ENCODE peak calls at places on chromosomes 12 and 14, in five cellular contexts. S is fibroblast of the aortic adventitia, U is suprapubic skin, H is nephron progenitor cell, E is A549. A is an unnamed sample.
A peak's percentile ranks its signal among the peaks of the same experiment; 100 is the strongest.

GRCh38 chr12:82019533-82019932 is 260.4 kb upstream of the PPFIA2 start:
- DNase-seq in E (no peak), U (no peak), S (peak; percentile 24), H (no peak), A (no peak)

GRCh38 chr14:69615471-69616407 is 4.3 kb downstream of the SUSD6 start:
- DNase-seq in E (no peak), H (no peak), S (peak; percentile 87), U (no peak), A (no peak)

GRCh38 chr12:52395761-52396434 is 10.2 kb downstream of the KRT82 start:
- DNase-seq in H (peak; percentile 29), U (peak; percentile 66), E (peak; percentile 43), S (peak; percentile 8), A (no peak)

GRCh38 chr14:68774771-68775613 is 17.9 kb downstream of the ZFP36L1 start:
- DNase-seq in S (peak; percentile 80), E (no peak), U (peak; percentile 27), H (no peak), A (no peak)

GRCh38 chr12:66403746-66404145 is 101.5 kb downstream of the HELB start:
- DNase-seq in S (no peak), E (no peak), U (no peak), H (no peak), A (no peak)

GRCh38 chr12:6978188-6978986 is 7.7 kb downstream of the EMG1 start:
- DNase-seq in U (no peak), S (no peak), H (no peak), E (no peak), A (no peak)

GRCh38 chr14:63470877-63471565 is 72.2 kb downstream of the PPP2R5E start:
- DNase-seq in H (no peak), U (no peak), E (peak; percentile 64), S (peak; percentile 81), A (no peak)

GRCh38 chr14:65850429-65851145 is 438.1 kb downstream of the FUT8 start:
- DNase-seq in H (no peak), U (no peak), S (no peak), E (no peak), A (no peak)

GRCh38 chr14:97838986-97839385 is 1041.8 kb downstream of the VRK1 start:
- DNase-seq in E (no peak), S (no peak), H (no peak), U (no peak), A (no peak)

GRCh38 chr12:53251477-53252348 is 16.4 kb upstream of the ESPL1 start:
- DNase-seq in U (peak; percentile 86), E (peak; percentile 87), S (peak; percentile 73), H (peak; percentile 88), A (no peak)

GRCh38 chr14:54353266-54353665 is 43.5 kb upstream of the CDKN3 start:
- DNase-seq in E (no peak), U (no peak), S (no peak), H (no peak), A (no peak)

GRCh38 chr12:67698711-67699603 is 50.4 kb downstream of the DYRK2 start:
- DNase-seq in H (no peak), U (no peak), S (peak; percentile 55), E (no peak), A (no peak)

GRCh38 chr12:30968211-30968610 is 41.7 kb downstream of the TSPAN11 start:
- DNase-seq in S (no peak), E (no peak), U (no peak), H (no peak), A (peak; percentile 27)

GRCh38 chr12:65720136-65720535 is 104.1 kb upstream of the HMGA2 start:
- DNase-seq in H (no peak), U (no peak), E (no peak), S (peak; percentile 67), A (no peak)

GRCh38 chr12:120669055-120669828 is 17.7 kb upstream of the MLEC start:
- DNase-seq in H (peak; percentile 35), E (no peak), S (peak; percentile 58), U (no peak), A (peak; percentile 64)

GRCh38 chr14:82779301-82779700 is 1245.6 kb upstream of the SEL1L start:
- DNase-seq in S (no peak), U (no peak), H (no peak), E (no peak), A (no peak)

GRCh38 chr12:5138845-5139244 is 95.2 kb downstream of the KCNA5 start:
- DNase-seq in S (peak; percentile 15), U (no peak), H (no peak), E (no peak), A (no peak)

GRCh38 chr12:2507811-2508210 is 287.0 kb upstream of the FKBP4 start:
- DNase-seq in E (no peak), S (no peak), U (no peak), H (no peak), A (no peak)

GRCh38 chr12:69679119-69679518 is 20.0 kb downstream of the BEST3 start:
- DNase-seq in H (no peak), U (no peak), S (peak; percentile 25), E (no peak), A (no peak)

GRCh38 chr12:69682136-69682755 is 16.9 kb downstream of the BEST3 start:
- DNase-seq in U (no peak), S (no peak), E (no peak), H (no peak), A (no peak)

GRCh38 chr12:69672195-69672594 is 26.9 kb downstream of the BEST3 start:
- DNase-seq in S (no peak), U (no peak), E (no peak), H (no peak), A (no peak)

GRCh38 chr12:69671597-69671996 is 27.5 kb downstream of the BEST3 start:
- DNase-seq in S (no peak), E (no peak), U (no peak), H (no peak), A (no peak)

DNA sequence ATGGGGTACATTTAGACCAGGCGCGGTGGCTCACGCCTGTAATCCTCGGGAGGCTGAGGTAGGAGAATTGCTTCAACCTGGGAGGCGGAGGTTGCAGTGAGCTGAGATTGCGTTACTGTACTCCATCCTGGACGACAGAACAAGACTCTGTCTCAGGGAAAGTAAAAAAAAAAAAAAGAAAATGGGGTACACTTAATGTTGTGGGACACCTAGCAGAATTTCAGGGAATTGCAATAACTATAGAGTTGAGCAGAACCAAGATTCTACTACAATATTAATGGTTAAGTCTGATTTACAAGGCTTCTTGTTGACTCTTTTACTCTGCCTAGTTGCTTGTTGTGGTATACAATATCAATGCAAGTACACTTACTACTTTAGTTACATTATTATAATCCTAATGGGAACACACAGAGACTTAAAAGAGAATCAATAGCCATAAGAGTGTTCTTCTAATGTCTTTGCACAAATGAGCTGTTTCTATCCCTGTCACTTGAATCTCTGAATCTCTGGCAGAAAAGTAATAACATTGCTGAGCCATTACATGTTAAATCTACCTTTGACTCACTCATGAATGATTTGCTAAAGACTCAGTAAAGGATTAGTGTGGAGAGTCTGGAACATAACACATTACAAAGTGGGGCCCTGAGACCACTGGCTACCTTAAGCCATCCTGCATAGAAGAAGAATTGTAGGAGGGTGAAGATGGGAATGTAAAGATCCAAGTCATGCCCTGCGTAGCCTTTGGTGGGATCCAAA is 22.7 kb downstream of the BEST3 start:
- DNase-seq in H (no peak), U (no peak), S (no peak), E (no peak), A (no peak)
- TF ChIP-seq CTCF in H (no peak), U (no peak), S (no peak), E (no peak), A (peak; percentile 22)

GRCh38 chr12:26264215-26264838 is 69.0 kb downstream of the SSPN start:
- DNase-seq in H (no peak), U (no peak), E (no peak), S (peak; percentile 25), A (no peak)
- TF ChIP-seq CTCF in H (no peak), U (no peak), E (no peak), S (no peak), A (no peak)

GRCh38 chr12:570237-570925 is 92.9 kb downstream of the NINJ2 start:
- DNase-seq in U (peak; percentile 84), H (peak; percentile 62), S (peak; percentile 85), E (peak; percentile 98), A (no peak)
- TF ChIP-seq CTCF in U (no peak), H (no peak), S (no peak), E (no peak), A (no peak)

GRCh38 chr12:58877243-58877743 is 43.0 kb downstream of the LRIG3 start:
- DNase-seq in E (peak; percentile 8), H (no peak), S (peak; percentile 45), U (no peak), A (no peak)
- TF ChIP-seq CTCF in E (no peak), H (no peak), S (no peak), U (no peak), A (no peak)

GRCh38 chr12:69623970-69624369 is 13.3 kb upstream of the LRRC10 start:
- DNase-seq in U (no peak), H (no peak), S (no peak), E (no peak), A (no peak)
- TF ChIP-seq CTCF in U (no peak), H (no peak), S (no peak), E (no peak), A (no peak)

GRCh38 chr12:76085159-76085868 is 829 bp upstream of the NAP1L1 start:
- DNase-seq in S (peak; percentile 67), U (no peak), E (no peak), H (no peak), A (no peak)
- TF ChIP-seq CTCF in S (peak; percentile 30), U (no peak), E (peak; percentile 46), H (no peak), A (peak; percentile 72)

GRCh38 chr14:72962829-72963312 is 36.6 kb downstream of the DCAF4 start:
- DNase-seq in S (peak; percentile 90), H (no peak), U (no peak), E (peak; percentile 84), A (no peak)

GRCh38 chr14:72961579-72962335 is 35.5 kb downstream of the DCAF4 start:
- DNase-seq in E (peak; percentile 33), S (peak; percentile 14), U (no peak), H (no peak), A (no peak)

GRCh38 chr14:72970058-72970630 is 43.9 kb downstream of the DCAF4 start:
- DNase-seq in S (no peak), U (no peak), E (no peak), H (peak; percentile 35), A (no peak)

GRCh38 chr14:72965249-72965648 is 39.0 kb downstream of the DCAF4 start:
- DNase-seq in E (no peak), S (peak; percentile 7), H (no peak), U (no peak), A (no peak)

DNA sequence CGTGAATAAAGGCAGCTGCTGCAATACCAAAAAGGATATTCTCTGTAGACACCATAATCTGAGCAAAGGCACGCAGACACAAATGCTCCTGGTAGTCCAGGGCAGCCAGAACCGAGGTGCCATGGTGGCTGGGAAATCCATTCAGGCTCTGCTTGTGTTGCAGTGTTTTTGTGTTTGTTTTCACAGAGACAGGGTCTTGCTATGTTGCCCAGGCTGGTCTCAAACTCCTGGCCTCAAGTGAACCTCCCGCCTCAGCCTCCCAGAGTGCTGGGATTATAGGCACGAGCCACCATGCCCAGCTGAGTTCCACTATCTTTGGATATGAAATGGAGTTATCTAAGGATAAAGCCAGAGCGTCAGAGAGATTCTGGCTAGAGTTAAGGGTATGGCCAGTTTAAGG is 39.8 kb downstream of the DCAF4 start:
- DNase-seq in H (no peak), U (no peak), E (no peak), S (no peak), A (no peak)
- TF ChIP-seq CTCF in H (no peak), U (no peak), E (no peak), S (no peak), A (no peak)